ENCODE peak calls at places on chromosomes 12 and 14, in eight cellular contexts. Y is naive thymus-derived CD4-positive, alpha-beta T cell; Q is activated naive CD4-positive, alpha-beta T cell treated with anti-CD3 and anti-CD28 coated beads for 36 hours; F is CD4-positive, alpha-beta T cell; Z is AG09309; L is body of pancreas; V is neural crest cell; K is heart right ventricle. R is an unnamed sample.

GRCh38 chr12:67940780-67941243 is 48.4 kb upstream of the IFNG-AS1 start:
- DNase-seq in Y (no peak), Q (no peak), F (no peak), Z (peak), L (no peak), V (no peak), K (no peak), R (no peak)

GRCh38 chr12:82411561-82412230 is 53.4 kb downstream of the METTL25 start:
- DNase-seq in Y (no peak), Q (no peak), F (no peak), Z (no peak), L (no peak), V (no peak), K (no peak), R (no peak)

GRCh38 chr12:104462931-104463339 is 6.2 kb downstream of the CHST11 start:
- DNase-seq in Y (peak), Q (peak), F (no peak), Z (no peak), L (no peak), V (no peak), K (no peak), R (peak)

GRCh38 chr12:56933826-56934625 is at the start of gene SDR9C7:
- DNase-seq in Y (no peak), Q (no peak), F (no peak), Z (no peak), L (no peak), V (no peak), K (no peak), R (no peak)

GRCh38 chr12:24705741-24706358 is 243.1 kb downstream of the BCAT1 start:
- DNase-seq in Y (no peak), Q (peak), F (no peak), Z (no peak), L (no peak), V (no peak), K (no peak), R (no peak)

GRCh38 chr14:77154421-77154820 is 12.8 kb upstream of the ZDHHC22 start:
- DNase-seq in Y (no peak), Q (no peak), F (no peak), Z (no peak), L (no peak), V (no peak), K (no peak), R (no peak)

GRCh38 chr12:130163461-130164215 is 1.4 kb downstream of the FZD10 start:
- DNase-seq in Y (no peak), Q (no peak), F (no peak), Z (no peak), L (no peak), V (no peak), K (no peak), R (no peak)

GRCh38 chr14:59306775-59307174 is 118.3 kb downstream of the DAAM1 start:
- DNase-seq in Y (no peak), Q (no peak), F (no peak), Z (no peak), L (no peak), V (no peak), K (no peak), R (no peak)

GRCh38 chr14:72715215-72715909 is 178.5 kb downstream of the DPF3 start:
- DNase-seq in Y (no peak), Q (no peak), F (no peak), Z (no peak), L (no peak), V (no peak), K (peak), R (no peak)